ENCODE peak calls at places on chromosomes 7 and 10, in seven cellular contexts. One of them, this sample, is unnamed.

GRCh38 chr7:105210721-105211205 is 178.0 kb downstream of the SRPK2 start:
- DNase-seq in gastrocnemius medialis: no peak
- DNase-seq in GM10248: peak
- DNase-seq in mesothelial cell of epicardium: no peak
- DNase-seq in breast epithelium: no peak
- DNase-seq in adrenal gland: peak
- DNase-seq in bronchial epithelial cell: no peak
- DNase-seq in this sample: no peak

GRCh38 chr7:101951757-101952156 is 134.3 kb downstream of the CUX1 start:
- DNase-seq in gastrocnemius medialis: no peak
- DNase-seq in GM10248: no peak
- DNase-seq in mesothelial cell of epicardium: no peak
- DNase-seq in breast epithelium: no peak
- DNase-seq in adrenal gland: no peak
- DNase-seq in bronchial epithelial cell: no peak
- DNase-seq in this sample: no peak

GRCh38 chr7:33143996-33144718 is 14.8 kb downstream of the BBS9 start:
- DNase-seq in gastrocnemius medialis: no peak
- DNase-seq in GM10248: no peak
- DNase-seq in mesothelial cell of epicardium: no peak
- DNase-seq in breast epithelium: no peak
- DNase-seq in adrenal gland: no peak
- DNase-seq in bronchial epithelial cell: no peak
- DNase-seq in this sample: no peak

GRCh38 chr7:155646669-155647068 is 2.2 kb downstream of the RBM33 start:
- DNase-seq in gastrocnemius medialis: no peak
- DNase-seq in GM10248: no peak
- DNase-seq in mesothelial cell of epicardium: no peak
- DNase-seq in breast epithelium: no peak
- DNase-seq in adrenal gland: no peak
- DNase-seq in bronchial epithelial cell: no peak
- DNase-seq in this sample: no peak

GRCh38 chr7:146788008-146788407 is 671.4 kb downstream of the CNTNAP2 start:
- DNase-seq in gastrocnemius medialis: no peak
- DNase-seq in GM10248: no peak
- DNase-seq in mesothelial cell of epicardium: no peak
- DNase-seq in breast epithelium: no peak
- DNase-seq in adrenal gland: no peak
- DNase-seq in bronchial epithelial cell: no peak
- DNase-seq in this sample: no peak

GRCh38 chr10:5902511-5903274 is 12.7 kb downstream of the FBH1 start:
- DNase-seq in gastrocnemius medialis: no peak
- DNase-seq in GM10248: no peak
- DNase-seq in mesothelial cell of epicardium: no peak
- DNase-seq in breast epithelium: no peak
- DNase-seq in adrenal gland: no peak
- DNase-seq in bronchial epithelial cell: no peak
- DNase-seq in this sample: no peak

GRCh38 chr7:138917771-138918170 is 63.4 kb downstream of the KIAA1549 start:
- DNase-seq in gastrocnemius medialis: no peak
- DNase-seq in GM10248: no peak
- DNase-seq in mesothelial cell of epicardium: no peak
- DNase-seq in breast epithelium: no peak
- DNase-seq in adrenal gland: no peak
- DNase-seq in bronchial epithelial cell: no peak
- DNase-seq in this sample: no peak

GRCh38 chr7:20954711-20955641 is 168.3 kb upstream of the SP8 start:
- DNase-seq in gastrocnemius medialis: no peak
- DNase-seq in GM10248: no peak
- DNase-seq in mesothelial cell of epicardium: no peak
- DNase-seq in breast epithelium: peak
- DNase-seq in adrenal gland: no peak
- DNase-seq in bronchial epithelial cell: peak
- DNase-seq in this sample: no peak

GRCh38 chr10:58399410-58399809 is 14.2 kb downstream of the TFAM start:
- DNase-seq in gastrocnemius medialis: no peak
- DNase-seq in GM10248: no peak
- DNase-seq in mesothelial cell of epicardium: no peak
- DNase-seq in breast epithelium: no peak
- DNase-seq in adrenal gland: no peak
- DNase-seq in bronchial epithelial cell: peak
- DNase-seq in this sample: no peak

GRCh38 chr10:17954856-17955255 is 3.1 kb downstream of the SLC39A12 start:
- DNase-seq in gastrocnemius medialis: no peak
- DNase-seq in GM10248: no peak
- DNase-seq in mesothelial cell of epicardium: no peak
- DNase-seq in breast epithelium: no peak
- DNase-seq in adrenal gland: no peak
- DNase-seq in bronchial epithelial cell: no peak
- DNase-seq in this sample: no peak

GRCh38 chr7:17242504-17242903 is 55.9 kb upstream of the AHR start:
- DNase-seq in gastrocnemius medialis: no peak
- DNase-seq in GM10248: no peak
- DNase-seq in mesothelial cell of epicardium: no peak
- DNase-seq in breast epithelium: no peak
- DNase-seq in adrenal gland: no peak
- DNase-seq in bronchial epithelial cell: peak
- DNase-seq in this sample: no peak

GRCh38 chr7:945556-946255 is 8.8 kb downstream of the ADAP1 start:
- DNase-seq in gastrocnemius medialis: no peak
- DNase-seq in GM10248: no peak
- DNase-seq in mesothelial cell of epicardium: no peak
- DNase-seq in breast epithelium: peak
- DNase-seq in adrenal gland: no peak
- DNase-seq in bronchial epithelial cell: peak
- DNase-seq in this sample: peak

GRCh38 chr7:105388373-105389089 is at the start of gene SRPK2:
- DNase-seq in gastrocnemius medialis: peak
- DNase-seq in GM10248: peak
- DNase-seq in mesothelial cell of epicardium: peak
- DNase-seq in breast epithelium: peak
- DNase-seq in adrenal gland: peak
- DNase-seq in bronchial epithelial cell: no peak
- DNase-seq in this sample: peak

GRCh38 chr7:31517103-31517502 is 3.2 kb downstream of the ITPRID1 start:
- DNase-seq in gastrocnemius medialis: no peak
- DNase-seq in GM10248: no peak
- DNase-seq in mesothelial cell of epicardium: no peak
- DNase-seq in breast epithelium: no peak
- DNase-seq in adrenal gland: no peak
- DNase-seq in bronchial epithelial cell: no peak
- DNase-seq in this sample: no peak

GRCh38 chr7:70761711-70762328 is 370.1 kb upstream of the GALNT17 start:
- DNase-seq in gastrocnemius medialis: no peak
- DNase-seq in GM10248: peak
- DNase-seq in mesothelial cell of epicardium: no peak
- DNase-seq in breast epithelium: no peak
- DNase-seq in adrenal gland: no peak
- DNase-seq in bronchial epithelial cell: no peak
- DNase-seq in this sample: no peak

GRCh38 chr7:12893292-12893691 is 205.9 kb downstream of the ARL4A start:
- DNase-seq in gastrocnemius medialis: no peak
- DNase-seq in GM10248: no peak
- DNase-seq in mesothelial cell of epicardium: no peak
- DNase-seq in breast epithelium: no peak
- DNase-seq in adrenal gland: no peak
- DNase-seq in bronchial epithelial cell: peak
- DNase-seq in this sample: no peak

GRCh38 chr10:51297438-51297837 is 223.2 kb downstream of the PRKG1 start:
- DNase-seq in gastrocnemius medialis: no peak
- DNase-seq in GM10248: no peak
- DNase-seq in mesothelial cell of epicardium: no peak
- DNase-seq in breast epithelium: no peak
- DNase-seq in adrenal gland: no peak
- DNase-seq in bronchial epithelial cell: peak
- DNase-seq in this sample: no peak

GRCh38 chr10:113128450-113129105 is 178.5 kb downstream of the TCF7L2 start:
- DNase-seq in gastrocnemius medialis: no peak
- DNase-seq in GM10248: no peak
- DNase-seq in mesothelial cell of epicardium: no peak
- DNase-seq in breast epithelium: no peak
- DNase-seq in adrenal gland: no peak
- DNase-seq in bronchial epithelial cell: no peak
- DNase-seq in this sample: no peak

GRCh38 chr7:73345538-73345937 is 17.6 kb downstream of the FKBP6 start:
- DNase-seq in gastrocnemius medialis: no peak
- DNase-seq in GM10248: no peak
- DNase-seq in mesothelial cell of epicardium: no peak
- DNase-seq in breast epithelium: no peak
- DNase-seq in adrenal gland: no peak
- DNase-seq in bronchial epithelial cell: no peak
- DNase-seq in this sample: no peak

GRCh38 chr7:73340514-73340913 is 12.6 kb downstream of the FKBP6 start:
- DNase-seq in gastrocnemius medialis: no peak
- DNase-seq in GM10248: no peak
- DNase-seq in mesothelial cell of epicardium: no peak
- DNase-seq in breast epithelium: no peak
- DNase-seq in adrenal gland: no peak
- DNase-seq in bronchial epithelial cell: no peak
- DNase-seq in this sample: no peak

GRCh38 chr7:73341877-73342276 is 13.9 kb downstream of the FKBP6 start:
- DNase-seq in gastrocnemius medialis: no peak
- DNase-seq in GM10248: no peak
- DNase-seq in mesothelial cell of epicardium: no peak
- DNase-seq in breast epithelium: no peak
- DNase-seq in adrenal gland: peak
- DNase-seq in bronchial epithelial cell: peak
- DNase-seq in this sample: no peak

GRCh38 chr7:73343671-73344380 is 15.9 kb downstream of the FKBP6 start:
- DNase-seq in gastrocnemius medialis: no peak
- DNase-seq in GM10248: no peak
- DNase-seq in mesothelial cell of epicardium: no peak
- DNase-seq in breast epithelium: no peak
- DNase-seq in adrenal gland: no peak
- DNase-seq in bronchial epithelial cell: no peak
- DNase-seq in this sample: no peak

GRCh38 chr7:73342645-73343044 is 14.7 kb downstream of the FKBP6 start:
- DNase-seq in gastrocnemius medialis: no peak
- DNase-seq in GM10248: no peak
- DNase-seq in mesothelial cell of epicardium: no peak
- DNase-seq in breast epithelium: no peak
- DNase-seq in adrenal gland: peak
- DNase-seq in bronchial epithelial cell: peak
- DNase-seq in this sample: no peak
- TF ChIP-seq CTCF in gastrocnemius medialis: peak
- TF ChIP-seq CTCF in GM10248: no peak
- TF ChIP-seq CTCF in mesothelial cell of epicardium: peak
- TF ChIP-seq CTCF in breast epithelium: no peak
- TF ChIP-seq CTCF in adrenal gland: peak
- TF ChIP-seq CTCF in bronchial epithelial cell: peak
- TF ChIP-seq CTCF in this sample: peak

GRCh38 chr7:36019966-36020365 is 133.1 kb upstream of the EEPD1 start:
- DNase-seq in gastrocnemius medialis: no peak
- DNase-seq in GM10248: no peak
- DNase-seq in mesothelial cell of epicardium: no peak
- DNase-seq in breast epithelium: no peak
- DNase-seq in adrenal gland: no peak
- DNase-seq in bronchial epithelial cell: no peak
- DNase-seq in this sample: no peak

GRCh38 chr7:36019538-36019937 is 133.5 kb upstream of the EEPD1 start:
- DNase-seq in gastrocnemius medialis: no peak
- DNase-seq in GM10248: no peak
- DNase-seq in mesothelial cell of epicardium: no peak
- DNase-seq in breast epithelium: no peak
- DNase-seq in adrenal gland: no peak
- DNase-seq in bronchial epithelial cell: no peak
- DNase-seq in this sample: no peak

GRCh38 chr7:36023025-36023424 is 130.0 kb upstream of the EEPD1 start:
- DNase-seq in gastrocnemius medialis: no peak
- DNase-seq in GM10248: no peak
- DNase-seq in mesothelial cell of epicardium: no peak
- DNase-seq in breast epithelium: no peak
- DNase-seq in adrenal gland: no peak
- DNase-seq in bronchial epithelial cell: no peak
- DNase-seq in this sample: no peak

GRCh38 chr7:36021917-36022550 is 131.0 kb upstream of the EEPD1 start:
- DNase-seq in gastrocnemius medialis: peak
- DNase-seq in GM10248: no peak
- DNase-seq in mesothelial cell of epicardium: no peak
- DNase-seq in breast epithelium: no peak
- DNase-seq in adrenal gland: peak
- DNase-seq in bronchial epithelial cell: no peak
- DNase-seq in this sample: no peak

GRCh38 chr7:36021367-36021766 is 131.7 kb upstream of the EEPD1 start:
- DNase-seq in gastrocnemius medialis: peak
- DNase-seq in GM10248: no peak
- DNase-seq in mesothelial cell of epicardium: no peak
- DNase-seq in breast epithelium: no peak
- DNase-seq in adrenal gland: peak
- DNase-seq in bronchial epithelial cell: no peak
- DNase-seq in this sample: no peak
- TF ChIP-seq CTCF in gastrocnemius medialis: peak
- TF ChIP-seq CTCF in GM10248: peak
- TF ChIP-seq CTCF in mesothelial cell of epicardium: no peak
- TF ChIP-seq CTCF in breast epithelium: no peak
- TF ChIP-seq CTCF in adrenal gland: no peak
- TF ChIP-seq CTCF in bronchial epithelial cell: peak
- TF ChIP-seq CTCF in this sample: peak

GRCh38 chr10:110459600-110459999 is 38.1 kb upstream of the DUSP5 start:
- DNase-seq in gastrocnemius medialis: no peak
- DNase-seq in GM10248: no peak
- DNase-seq in mesothelial cell of epicardium: no peak
- DNase-seq in breast epithelium: no peak
- DNase-seq in adrenal gland: no peak
- DNase-seq in bronchial epithelial cell: no peak
- DNase-seq in this sample: no peak
- TF ChIP-seq CTCF in gastrocnemius medialis: no peak
- TF ChIP-seq CTCF in GM10248: no peak
- TF ChIP-seq CTCF in mesothelial cell of epicardium: no peak
- TF ChIP-seq CTCF in breast epithelium: no peak
- TF ChIP-seq CTCF in adrenal gland: no peak
- TF ChIP-seq CTCF in bronchial epithelial cell: no peak
- TF ChIP-seq CTCF in this sample: no peak

DNA sequence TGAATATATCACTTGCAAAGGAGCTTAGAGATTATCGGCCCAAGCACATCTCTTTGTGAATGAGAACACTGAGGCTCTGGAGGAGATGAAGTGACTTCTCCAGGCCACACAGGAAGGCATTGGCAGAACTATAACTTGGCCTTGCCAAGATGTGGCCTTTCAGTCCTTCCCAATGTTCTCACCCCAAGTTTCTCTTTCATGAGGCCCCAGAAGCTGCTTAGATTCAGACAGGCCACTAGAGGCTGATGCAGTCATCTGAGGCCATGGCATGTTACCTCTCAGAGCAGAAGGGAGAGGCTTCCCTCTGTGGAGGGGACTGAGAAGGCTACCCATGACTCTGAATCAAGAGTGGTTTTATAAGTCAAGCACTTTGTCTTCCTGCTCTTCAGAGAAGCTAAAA is 1003.7 kb downstream of the LRMDA start:
- DNase-seq in gastrocnemius medialis: peak
- DNase-seq in GM10248: no peak
- DNase-seq in mesothelial cell of epicardium: no peak
- DNase-seq in breast epithelium: no peak
- DNase-seq in adrenal gland: no peak
- DNase-seq in bronchial epithelial cell: no peak
- DNase-seq in this sample: no peak
- TF ChIP-seq CTCF in gastrocnemius medialis: no peak
- TF ChIP-seq CTCF in GM10248: no peak
- TF ChIP-seq CTCF in mesothelial cell of epicardium: no peak
- TF ChIP-seq CTCF in breast epithelium: no peak
- TF ChIP-seq CTCF in adrenal gland: no peak
- TF ChIP-seq CTCF in bronchial epithelial cell: peak
- TF ChIP-seq CTCF in this sample: no peak